ENCODE peak calls at places on chromosomes 3 and 15, in six cellular contexts. K is Peyer's patch, F is adrenal gland, P is stomach, V is K562, Z is transverse colon. R is an unnamed sample.

GRCh38 chr3:31936661-31937060 is 44.4 kb downstream of the OSBPL10 start:
- DNase-seq in K (no peak), F (no peak), P (no peak), V (no peak), Z (no peak), R (no peak)

GRCh38 chr15:73030280-73030679 is 22.0 kb upstream of the NEO1 start:
- DNase-seq in K (no peak), F (no peak), P (no peak), V (no peak), Z (no peak), R (no peak)

GRCh38 chr3:10310578-10310977 is 10.3 kb downstream of the SEC13 start:
- DNase-seq in K (no peak), F (no peak), P (no peak), V (no peak), Z (no peak), R (no peak)

GRCh38 chr3:40895109-40895508 is 304.2 kb upstream of the CTNNB1 start:
- DNase-seq in K (no peak), F (no peak), P (no peak), V (no peak), Z (no peak), R (no peak)

GRCh38 chr3:135069406-135069805 is 274.3 kb downstream of the EPHB1 start:
- DNase-seq in K (no peak), F (no peak), P (no peak), V (no peak), Z (no peak), R (no peak)

GRCh38 chr3:148833223-148833622 is 5.6 kb downstream of the CPB1 start:
- DNase-seq in K (no peak), F (no peak), P (no peak), V (no peak), Z (no peak), R (no peak)

GRCh38 chr15:49675051-49675450 is 54.2 kb downstream of the DTWD1 start:
- DNase-seq in K (no peak), F (no peak), P (no peak), V (no peak), Z (no peak), R (no peak)

GRCh38 chr3:53102601-53103147 is 27.6 kb downstream of the RFT1 start:
- DNase-seq in K (no peak), F (no peak), P (no peak), V (peak; percentile 51), Z (peak; percentile 38), R (no peak)

GRCh38 chr15:81897011-81897677 is 148.7 kb downstream of the MEX3B start:
- DNase-seq in K (no peak), F (no peak), P (no peak), V (no peak), Z (no peak), R (no peak)

GRCh38 chr15:87874896-87875661 is 381.5 kb downstream of the NTRK3 start:
- DNase-seq in K (no peak), F (no peak), P (no peak), V (no peak), Z (no peak), R (no peak)

DNA sequence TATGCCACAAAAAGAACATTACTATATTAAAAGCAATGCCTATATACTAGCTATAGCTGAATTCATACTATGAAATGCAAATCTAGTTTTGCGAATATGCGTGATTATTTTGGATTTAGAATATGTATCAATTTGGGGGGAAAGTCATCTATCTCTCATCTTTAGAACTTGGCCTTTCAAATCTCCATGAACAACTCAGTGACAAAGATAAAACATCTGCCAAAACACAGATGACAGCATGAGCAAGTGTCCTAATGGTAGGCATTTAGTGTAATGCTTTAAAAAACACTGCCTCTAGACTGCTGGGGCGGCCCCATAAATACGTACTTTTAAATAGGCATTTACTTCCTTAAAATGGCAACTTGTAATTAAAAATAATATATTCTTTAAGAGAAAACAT is 2.7 kb downstream of the CD47 start:
- DNase-seq in K (no peak), F (no peak), P (no peak), V (no peak), Z (no peak), R (no peak)
- H3K4me1 ChIP-seq in K (peaks cover 8% of the 10 kb centered on the region), F (peaks cover 28% of the 10 kb centered on the region), P (peaks cover 8% of the 10 kb centered on the region), V (peaks cover 9% of the 10 kb centered on the region), Z (peaks cover 21% of the 10 kb centered on the region), R (no peaks in the 10 kb centered on the region)

GRCh38 chr15:62163847-62164499 is 1.1 kb downstream of the C2CD4B start:
- DNase-seq in K (peak; percentile 47), F (no peak), P (peak; percentile 37), V (no peak), Z (peak; percentile 14), R (peak; percentile 57)

GRCh38 chr15:62164500-62165028 is 521 bp downstream of the C2CD4B start:
- DNase-seq in K (no peak), F (no peak), P (no peak), V (no peak), Z (peak; percentile 15), R (no peak)

GRCh38 chr15:62165793-62166380 is 802 bp upstream of the C2CD4B start:
- DNase-seq in K (no peak), F (no peak), P (no peak), V (no peak), Z (no peak), R (no peak)

GRCh38 chr15:62163397-62163796 is 1.7 kb downstream of the C2CD4B start:
- DNase-seq in K (no peak), F (no peak), P (no peak), V (no peak), Z (no peak), R (no peak)

DNA sequence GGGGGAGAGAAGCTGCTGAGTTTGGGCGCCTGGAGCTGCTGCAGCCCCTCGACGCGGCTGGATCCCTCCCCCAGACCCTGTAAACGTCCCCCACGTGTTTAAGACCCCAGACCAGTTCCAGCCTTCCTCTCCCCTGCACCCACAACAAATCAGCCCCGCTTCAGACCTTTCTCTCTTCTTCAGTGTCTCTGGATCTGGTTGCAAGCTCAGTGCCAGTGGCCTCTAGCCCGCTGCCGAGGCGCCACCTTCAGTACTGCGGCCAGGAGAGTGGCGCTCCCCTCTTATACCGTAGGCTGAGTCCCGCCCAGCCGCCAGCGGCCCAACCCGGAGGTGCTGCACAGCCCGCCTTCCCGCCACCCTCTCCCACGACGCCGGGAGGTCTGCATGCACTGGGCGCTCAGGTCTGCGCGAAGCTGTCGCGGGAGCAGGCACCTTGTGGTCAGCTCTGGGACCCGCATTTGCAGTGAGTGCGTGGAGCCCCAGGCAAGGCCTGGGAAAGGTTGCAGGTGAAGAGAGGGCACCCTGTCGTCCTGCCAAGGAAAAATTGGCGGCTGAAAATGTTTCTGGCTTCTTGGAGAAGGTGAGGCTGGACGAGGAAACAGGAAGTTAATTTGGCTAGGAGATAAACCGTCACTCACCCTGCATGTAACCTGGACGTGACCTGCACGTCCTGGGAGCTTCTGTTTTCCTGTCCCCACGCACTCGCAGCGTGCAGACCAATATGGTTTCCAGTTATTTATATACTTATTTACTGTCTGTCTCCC is at the start of gene C2CD4B:
- DNase-seq in K (peak; percentile 83), F (peak; percentile 54), P (peak; percentile 93), V (no peak), Z (peak; percentile 72), R (peak; percentile 79)
- TF ChIP-seq POLR2A in K (peak; percentile 79), F (peak; percentile 83), P (peak; percentile 95), V (no peak), Z (peak; percentile 72), R (peak; percentile 64)

DNA sequence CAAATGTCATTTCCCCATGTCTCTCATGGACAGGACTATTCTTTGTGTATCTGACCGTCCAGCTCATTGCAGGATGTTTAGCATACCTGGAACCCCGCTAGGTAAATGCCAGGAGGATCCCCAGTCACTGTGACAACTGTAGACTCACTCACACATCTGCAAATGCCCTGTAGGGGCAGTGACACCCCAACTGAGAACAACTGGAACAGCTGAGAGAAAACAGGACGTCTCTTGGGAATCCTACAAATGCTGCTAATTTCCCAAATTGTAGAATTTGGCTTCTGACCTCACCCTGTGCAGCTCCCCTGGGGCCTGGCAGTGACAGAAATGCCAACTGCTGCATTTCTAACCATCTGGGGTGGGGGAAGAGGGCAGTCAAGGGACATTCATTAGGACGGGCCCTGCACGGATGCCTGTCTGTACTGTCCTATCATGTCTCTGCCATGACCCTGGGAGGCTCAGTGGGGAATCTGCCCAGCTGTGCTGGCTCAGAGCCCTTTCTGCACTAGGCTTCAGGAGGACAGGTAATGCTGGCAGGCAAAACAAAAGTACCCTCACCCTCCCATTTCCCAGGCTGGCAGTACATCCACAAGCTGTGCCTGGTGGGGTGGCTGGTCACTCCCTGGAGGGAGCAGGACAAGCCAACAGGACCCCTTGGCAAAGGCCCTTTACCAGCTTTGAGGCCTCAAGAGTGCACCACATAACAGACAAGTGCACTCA is 30.4 kb downstream of the RAB6B start:
- DNase-seq in K (peak; percentile 31), F (no peak), P (no peak), V (peak; percentile 12), Z (no peak), R (no peak)
- TF ChIP-seq CTCF in K (no peak), F (no peak), P (no peak), V (peak; percentile 27), Z (no peak), R (no peak)

DNA sequence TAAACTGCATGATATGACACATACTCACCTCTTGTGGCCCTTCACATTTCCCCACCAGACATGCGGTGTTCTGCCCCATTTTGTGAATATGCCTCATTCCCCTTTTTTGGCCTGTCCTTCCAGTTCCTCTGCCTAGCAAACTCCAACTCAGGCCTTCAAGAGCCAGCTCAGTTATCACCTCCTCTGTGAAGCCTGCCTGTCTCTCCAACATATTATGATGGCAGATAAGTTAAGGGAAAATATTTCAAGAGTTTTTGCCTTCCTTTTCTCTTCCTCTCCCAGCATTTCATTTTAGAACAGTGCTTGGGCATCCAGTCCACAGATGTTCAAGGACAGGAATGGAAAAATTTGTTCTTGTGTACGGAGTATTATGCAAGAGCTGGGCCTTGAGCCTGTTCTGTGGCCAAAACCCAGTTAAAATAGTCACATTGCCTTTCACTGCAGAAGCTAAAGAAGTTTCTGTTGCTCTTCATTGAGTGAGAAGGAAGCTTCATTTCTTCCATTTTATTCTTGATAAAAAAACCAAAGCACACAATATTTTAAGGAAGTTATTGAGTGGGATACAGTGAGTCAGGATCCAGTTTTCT is 192.1 kb downstream of the GHSR start:
- DNase-seq in K (no peak), F (peak; percentile 69), P (no peak), V (no peak), Z (no peak), R (no peak)
- H3K4me1 ChIP-seq in K (no peaks in the 10 kb centered on the region), F (peaks cover 64% of the 10 kb centered on the region), P (peaks cover 31% of the 10 kb centered on the region), V (no peaks in the 10 kb centered on the region), Z (peaks cover 19% of the 10 kb centered on the region), R (no peaks in the 10 kb centered on the region)

GRCh38 chr3:16507540-16508241 is 5.8 kb downstream of the RFTN1 start:
- DNase-seq in K (no peak), F (no peak), P (no peak), V (no peak), Z (no peak), R (no peak)

GRCh38 chr3:16506451-16506850 is 7.0 kb downstream of the RFTN1 start:
- DNase-seq in K (no peak), F (no peak), P (no peak), V (no peak), Z (no peak), R (no peak)

GRCh38 chr3:16508242-16508575 is 5.3 kb downstream of the RFTN1 start:
- DNase-seq in K (no peak), F (no peak), P (no peak), V (no peak), Z (no peak), R (no peak)

GRCh38 chr3:16508591-16508995 is 4.9 kb downstream of the RFTN1 start:
- DNase-seq in K (no peak), F (no peak), P (no peak), V (no peak), Z (no peak), R (no peak)

GRCh38 chr3:16506884-16507409 is 6.6 kb downstream of the RFTN1 start:
- DNase-seq in K (no peak), F (no peak), P (no peak), V (no peak), Z (no peak), R (no peak)
- TF ChIP-seq POLR2A in K (no peak), F (no peak), P (no peak), V (no peak), Z (no peak), R (no peak)

GRCh38 chr3:158912188-158912587 is 110.3 kb downstream of the MFSD1 start:
- DNase-seq in K (no peak), F (no peak), P (no peak), V (no peak), Z (no peak), R (no peak)
- TF ChIP-seq CTCF in K (no peak), F (no peak), P (no peak), V (peak; percentile 40), Z (no peak), R (no peak)